ENCODE peak calls at places on chromosomes 3 and 15, in five cellular contexts. U is CD8-positive, alpha-beta memory T cell; D is brain microvascular endothelial cell; P is heart left ventricle; A is fibroblast of lung. B is an unnamed sample. For H3K27me3, the result is how much of the 10 kb centered on the place peaks cover.

GRCh38 chr15:25933456-25934158 is 70.5 kb upstream of the ATP10A start:
- DNase-seq in A (peak), D (peak), P (peak), U (peak), B (peak)

GRCh38 chr3:99526927-99527326 is 111.5 kb upstream of the COL8A1 start:
- DNase-seq in U (no peak), P (no peak), A (peak), D (peak), B (no peak)

GRCh38 chr3:101325393-101326134 is 5.2 kb upstream of the IMPG2 start:
- DNase-seq in P (no peak), U (no peak), D (no peak), A (no peak), B (no peak)

GRCh38 chr3:24972491-24972890 is 455.6 kb upstream of the RARB start:
- DNase-seq in U (no peak), P (no peak), A (no peak), D (no peak), B (no peak)

GRCh38 chr15:78033864-78034263 is 43.6 kb downstream of the TBC1D2B start:
- DNase-seq in P (no peak), A (no peak), U (peak), D (no peak), B (no peak)

GRCh38 chr3:49471856-49472495 is 1.9 kb downstream of the DAG1 start:
- DNase-seq in A (peak), U (no peak), P (no peak), D (no peak), B (no peak)

GRCh38 chr3:53845103-53845880 is 927 bp downstream of the CHDH start:
- DNase-seq in A (peak), U (no peak), D (peak), P (no peak), B (no peak)

GRCh38 chr15:68224108-68224507 is 5.4 kb downstream of the CLN6 start:
- DNase-seq in P (no peak), D (no peak), U (no peak), A (no peak), B (no peak)

GRCh38 chr3:123300056-123300455 is 98.3 kb downstream of the SEC22A start:
- DNase-seq in D (no peak), A (no peak), U (no peak), P (peak), B (no peak)

GRCh38 chr3:159326998-159327397 is 525.1 kb downstream of the MFSD1 start:
- DNase-seq in P (no peak), D (no peak), U (no peak), A (no peak), B (no peak)

DNA sequence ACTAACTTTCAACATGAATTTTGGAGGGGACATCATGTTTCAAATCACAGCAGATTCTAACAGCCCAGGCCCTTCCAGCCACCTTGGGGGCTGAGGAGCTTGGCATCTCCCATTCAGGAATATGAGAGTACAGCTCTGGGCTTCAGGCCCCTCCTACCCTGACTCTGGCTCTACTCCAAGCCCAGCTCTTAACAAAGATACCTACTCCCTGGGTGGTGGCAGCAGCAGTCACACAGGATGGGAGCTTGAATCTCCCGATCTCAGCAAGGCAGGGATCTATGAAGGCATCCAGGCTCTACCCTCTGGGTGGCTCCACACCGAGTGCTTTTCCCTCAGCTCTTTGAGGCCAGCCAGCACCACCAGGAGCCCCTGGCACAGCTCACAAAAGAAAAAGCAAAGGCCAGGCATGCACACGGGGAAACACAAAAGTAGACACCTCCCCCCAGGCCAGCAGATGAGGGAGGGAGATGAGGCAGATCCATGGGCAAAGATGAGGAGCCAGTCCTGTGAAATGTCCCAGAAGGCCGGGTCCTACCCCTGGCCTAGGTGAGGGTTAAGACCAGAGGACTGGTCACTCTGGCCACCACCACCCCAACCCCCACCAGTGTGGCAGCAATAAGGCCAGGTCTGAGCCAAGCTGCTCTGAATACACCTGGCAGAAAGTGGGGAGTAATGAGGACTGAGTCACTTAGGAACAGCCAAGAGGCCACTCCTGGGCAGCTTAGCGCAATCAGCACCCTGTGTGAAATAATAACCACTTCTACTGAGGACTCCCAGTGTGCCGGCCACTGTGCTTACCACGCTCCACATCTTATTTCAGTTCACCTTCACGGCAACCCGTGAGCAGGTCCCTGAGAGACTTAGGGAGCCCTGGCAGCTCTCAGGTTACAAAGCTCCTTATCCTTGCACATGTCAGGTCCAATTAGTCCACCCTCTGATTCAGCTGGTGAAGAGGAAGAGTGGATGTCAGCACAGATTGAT is 24.3 kb downstream of the PLA2G4F start:
- DNase-seq in U (no peak), A (no peak), D (no peak), P (no peak), B (no peak)
- H3K27me3 ChIP-seq in U (under half), A (under half), D (under half), P (under half), B (under half)

DNA sequence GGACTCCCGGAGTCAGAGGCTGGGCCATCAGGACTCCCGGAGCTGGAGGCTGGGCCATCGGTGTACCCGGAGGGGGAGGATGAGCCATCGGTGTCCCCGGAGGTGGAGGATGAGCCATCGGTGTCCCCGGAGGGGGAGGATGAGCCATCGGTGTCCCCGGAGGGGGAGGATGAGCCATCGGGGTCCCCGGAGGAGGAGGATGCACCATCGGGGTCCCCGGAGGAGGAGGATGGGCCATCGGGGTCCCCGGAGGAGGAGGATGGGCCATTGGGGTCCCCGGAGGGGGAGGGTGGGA is 719 bp downstream of the MAGEL2 start:
- DNase-seq in A (no peak), D (no peak), U (no peak), P (no peak), B (no peak)
- H3K27me3 ChIP-seq in A (under half), D (under half), U (under half), P (under half), B (under half)

GRCh38 chr15:70219256-70219919 is 121.7 kb upstream of the TLE3 start:
- DNase-seq in P (no peak), U (no peak), A (no peak), D (no peak), B (no peak)

GRCh38 chr15:70215951-70216350 is 118.2 kb upstream of the TLE3 start:
- DNase-seq in A (no peak), P (no peak), D (no peak), U (no peak), B (no peak)

GRCh38 chr15:70220444-70220937 is 122.8 kb upstream of the TLE3 start:
- DNase-seq in D (no peak), U (no peak), A (no peak), P (no peak), B (no peak)

GRCh38 chr15:70214941-70215635 is 117.4 kb upstream of the TLE3 start:
- DNase-seq in D (no peak), A (no peak), P (no peak), U (no peak), B (no peak)

GRCh38 chr15:70217246-70218160 is 119.8 kb upstream of the TLE3 start:
- DNase-seq in U (no peak), P (no peak), A (no peak), D (no peak), B (no peak)
- H3K27me3 ChIP-seq in U (under half), P (under half), A (under half), D (under half), B (under half)

GRCh38 chr15:73232771-73233170 is 136.0 kb downstream of the HCN4 start:
- DNase-seq in D (no peak), U (no peak), P (no peak), A (no peak), B (no peak)

GRCh38 chr15:73239564-73240208 is 129.1 kb downstream of the HCN4 start:
- DNase-seq in P (no peak), D (peak), U (no peak), A (no peak), B (no peak)

GRCh38 chr15:73240864-73241499 is 127.8 kb downstream of the HCN4 start:
- DNase-seq in A (peak), P (peak), U (peak), D (peak), B (no peak)

GRCh38 chr15:73233623-73234022 is 135.1 kb downstream of the HCN4 start:
- DNase-seq in D (no peak), A (peak), P (no peak), U (no peak), B (no peak)

GRCh38 chr15:73237910-73238309 is 130.8 kb downstream of the HCN4 start:
- DNase-seq in U (no peak), P (no peak), D (no peak), A (no peak), B (no peak)
- H3K27me3 ChIP-seq in U (under half), P (under half), D (under half), A (under half), B (under half)

GRCh38 chr15:89370120-89371077 is 35.8 kb upstream of the POLG start:
- DNase-seq in D (no peak), P (no peak), A (no peak), U (no peak), B (no peak)
- H3K27me3 ChIP-seq in D (half or more), P (half or more), A (half or more), U (half or more), B (half or more)

DNA sequence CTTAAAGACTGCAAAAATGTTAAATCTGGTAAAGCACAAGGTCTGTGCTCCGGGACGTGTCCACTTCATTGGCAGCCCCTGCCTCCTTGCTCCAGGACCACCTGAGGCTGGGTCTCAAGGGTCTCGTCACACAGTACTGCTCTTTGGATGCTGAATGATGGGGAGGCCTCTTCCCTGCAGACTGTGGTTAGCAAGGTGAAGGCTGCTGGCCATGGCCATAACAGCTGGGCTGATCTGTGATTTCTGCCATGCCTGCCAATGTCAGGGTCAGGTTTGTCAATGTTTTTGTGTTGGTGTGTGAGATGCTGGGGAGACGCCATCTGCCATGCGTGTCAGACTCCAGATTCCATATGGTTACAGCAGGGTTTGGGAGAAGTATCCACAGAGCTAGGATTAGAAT is 300.4 kb downstream of the ADAMTS17 start:
- DNase-seq in U (no peak), P (no peak), D (no peak), A (no peak), B (no peak)
- H3K27me3 ChIP-seq in U (under half), P (under half), D (under half), A (under half), B (under half)

GRCh38 chr3:128490650-128491070 is 2.3 kb downstream of the GATA2 start:
- DNase-seq in D (no peak), A (peak), P (no peak), U (no peak), B (no peak)

GRCh38 chr3:128488995-128489859 is 3.8 kb downstream of the GATA2 start:
- DNase-seq in A (peak), U (peak), P (peak), D (no peak), B (no peak)

GRCh38 chr3:128488636-128488994 is 4.4 kb downstream of the GATA2 start:
- DNase-seq in A (peak), D (no peak), U (no peak), P (no peak), B (no peak)

GRCh38 chr3:128491071-128491899 is 1.7 kb downstream of the GATA2 start:
- DNase-seq in D (no peak), U (no peak), A (peak), P (no peak), B (no peak)

DNA sequence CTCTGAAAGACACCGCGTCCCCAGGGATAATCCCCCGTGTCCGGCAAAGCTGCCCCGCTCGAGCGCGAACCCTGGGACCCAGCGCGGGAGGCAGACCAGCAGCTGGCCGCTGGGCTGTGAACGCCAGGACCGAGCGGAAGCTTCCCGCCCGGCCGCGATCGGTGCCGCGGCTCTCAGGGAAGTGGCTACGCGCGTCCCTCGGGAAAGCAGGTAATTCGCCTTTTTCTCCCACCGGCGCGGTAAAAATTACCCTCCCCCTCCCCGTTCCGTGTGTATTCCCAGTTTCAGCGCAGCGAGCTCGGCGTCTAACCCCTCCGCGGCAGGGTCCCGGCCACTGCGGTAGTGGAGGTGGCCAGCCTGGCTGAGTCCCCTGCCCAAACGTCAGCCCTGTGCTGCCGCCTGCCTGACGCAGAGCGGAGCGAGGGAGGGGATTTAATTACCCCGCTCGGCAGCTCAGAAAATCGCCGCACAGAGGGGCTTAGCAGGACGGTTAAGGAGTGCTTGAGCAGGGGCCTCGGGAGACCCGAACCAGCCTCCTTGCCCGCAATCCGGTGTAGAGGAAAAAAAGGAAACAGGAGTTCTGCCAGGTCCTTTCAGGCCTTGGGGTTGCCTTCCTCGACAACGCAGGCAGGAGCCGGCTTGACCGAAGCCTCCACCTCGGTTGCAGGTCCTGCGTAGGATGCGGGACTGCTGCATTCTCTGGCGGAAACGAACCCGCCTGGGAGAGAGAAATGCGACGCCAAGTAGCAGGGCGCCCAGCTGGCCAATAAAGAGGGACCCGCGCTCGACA is 2.9 kb downstream of the GATA2 start:
- DNase-seq in D (no peak), P (no peak), U (peak), A (peak), B (no peak)
- H3K27me3 ChIP-seq in D (half or more), P (half or more), U (half or more), A (half or more), B (under half)

DNA sequence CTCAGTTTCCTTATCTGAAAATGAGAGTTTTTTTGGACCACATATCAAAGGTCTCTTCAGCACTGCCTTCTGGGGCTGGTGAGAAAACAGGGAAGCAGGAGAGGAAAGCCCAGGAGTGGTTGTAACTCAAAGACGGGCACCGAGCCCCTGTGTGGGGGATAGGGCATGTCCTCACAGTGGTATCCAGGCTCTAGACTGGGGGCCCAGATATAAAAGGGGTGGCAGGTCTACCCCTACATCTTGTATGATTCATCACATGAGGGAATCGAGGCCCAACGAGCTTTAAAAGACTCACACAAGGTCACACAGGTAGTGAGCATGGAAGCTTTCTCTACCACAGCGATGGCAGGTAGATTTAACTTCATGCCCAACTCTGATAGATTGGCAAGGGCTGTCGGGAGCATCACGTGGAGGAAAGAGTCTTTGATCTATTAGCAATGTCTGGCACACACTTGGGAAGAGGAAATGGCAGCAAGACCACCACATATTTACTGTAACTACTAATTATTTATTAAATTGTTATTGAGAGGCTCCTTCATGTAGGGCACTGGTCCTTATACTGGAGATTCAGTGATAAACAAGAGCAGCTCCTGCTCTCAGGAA is 4.1 kb upstream of the EPHB3 start:
- DNase-seq in P (no peak), D (no peak), U (no peak), A (no peak), B (no peak)
- H3K27me3 ChIP-seq in P (under half), D (under half), U (under half), A (under half), B (under half)